ENCODE peak calls at places on chromosomes 6 and 20, in four cellular contexts. Y is HepG2, G is GM12878, J is H1. I is an unnamed sample.

GRCh38 chr6:141326426-141326825 is 806.3 kb upstream of the GJE1 start:
- DNase-seq in Y (peak), G (no peak), J (no peak), I (no peak)

GRCh38 chr6:32982702-32983492 is 14.5 kb downstream of the BRD2 start:
- DNase-seq in J (no peak), G (no peak), Y (no peak), I (no peak)

GRCh38 chr6:63904844-63905243 is 269.2 kb downstream of the PHF3 start:
- DNase-seq in G (no peak), Y (no peak), J (no peak), I (no peak)

GRCh38 chr6:5401845-5402738 is 140.8 kb downstream of the FARS2 start:
- DNase-seq in J (no peak), Y (peak), G (no peak), I (no peak)

GRCh38 chr6:3137057-3137777 is 18.7 kb downstream of the BPHL start:
- DNase-seq in Y (no peak), G (no peak), J (no peak), I (no peak)

GRCh38 chr6:115898246-115898645 is 162.4 kb downstream of the FRK start:
- DNase-seq in G (no peak), J (no peak), Y (no peak), I (no peak)

GRCh38 chr6:52335576-52335975 is 26.4 kb upstream of the PAQR8 start:
- DNase-seq in Y (no peak), G (no peak), J (no peak), I (no peak)

GRCh38 chr20:14134004-14134403 is 138.7 kb downstream of the MACROD2 start:
- DNase-seq in G (no peak), J (no peak), Y (no peak), I (no peak)

GRCh38 chr20:59821201-59821600 is 112.2 kb downstream of the SYCP2 start:
- DNase-seq in Y (no peak), J (no peak), G (no peak), I (no peak)

GRCh38 chr20:45343445-45343866 is 4.8 kb downstream of the SDC4 start:
- DNase-seq in J (no peak), G (no peak), Y (peak), I (no peak)
- H3K9ac ChIP-seq in J (no peak), G (no peak), Y (peak), I (peak)

DNA sequence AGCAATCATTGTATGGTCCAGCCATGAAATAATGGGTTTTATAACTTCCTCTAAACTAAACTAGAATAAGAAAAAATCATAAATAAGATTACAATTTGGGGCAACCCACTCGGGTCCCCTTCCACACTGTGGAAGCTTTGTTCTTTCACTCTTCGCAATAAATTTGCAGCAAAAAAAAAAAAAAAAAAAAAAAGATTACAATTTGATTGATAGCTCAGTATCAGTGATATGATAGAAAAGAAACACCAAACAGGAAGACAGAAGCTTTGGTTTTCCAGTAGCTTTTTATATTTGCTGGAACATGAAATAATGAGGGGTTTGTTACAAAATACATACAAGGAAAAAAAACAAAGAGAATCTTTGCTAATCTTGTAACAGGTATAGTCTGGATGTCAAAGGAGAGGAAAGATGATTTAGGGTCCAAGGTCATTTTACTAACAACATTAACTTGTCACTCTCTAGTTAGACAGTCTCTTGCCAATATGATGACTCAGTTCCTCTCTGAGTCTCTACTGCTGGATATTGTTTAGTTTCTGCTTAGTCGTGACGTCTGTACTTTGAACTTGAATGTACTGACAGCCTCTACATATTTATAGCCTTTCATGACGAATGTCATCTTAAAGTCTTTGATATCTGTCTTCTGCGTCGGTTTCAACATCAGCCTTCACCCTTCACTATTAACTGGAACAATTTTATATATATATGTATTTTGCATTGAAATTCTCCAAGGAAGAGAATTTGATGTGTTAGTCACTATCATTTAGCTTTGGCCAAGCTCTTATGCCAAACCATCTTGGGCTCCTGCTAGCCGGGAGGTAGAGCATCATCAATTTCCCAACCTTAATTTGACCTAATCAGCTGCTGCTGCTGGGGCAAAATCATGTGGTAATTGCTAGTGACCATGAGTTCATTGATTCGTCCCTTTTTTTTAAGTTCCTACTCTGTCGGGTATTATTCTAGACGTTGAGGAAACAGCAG is 213.1 kb upstream of the STXBP5 start:
- DNase-seq in Y (peak), J (no peak), G (no peak), I (no peak)
- TF ChIP-seq YY1 in Y (no peak), J (no peak), G (no peak), I (no peak)

GRCh38 chr6:72937160-72937559 is 288.1 kb downstream of the KHDC1L start:
- DNase-seq in G (no peak), J (no peak), Y (no peak), I (no peak)
- TF ChIP-seq SUZ12 in G (no peak), J (no peak), Y (no peak), I (no peak)

GRCh38 chr6:88868559-88868860 is 94.9 kb downstream of the RNGTT start:
- DNase-seq in J (no peak), Y (no peak), G (no peak), I (no peak)

GRCh38 chr6:88867841-88868558 is 95.4 kb downstream of the RNGTT start:
- DNase-seq in Y (no peak), J (no peak), G (no peak), I (no peak)

GRCh38 chr6:88871498-88871897 is 91.9 kb downstream of the RNGTT start:
- DNase-seq in Y (no peak), G (no peak), J (no peak), I (no peak)

GRCh38 chr6:88870728-88871330 is 92.6 kb downstream of the RNGTT start:
- DNase-seq in G (peak), Y (peak), J (no peak), I (peak)

GRCh38 chr6:88869263-88870023 is 94.0 kb downstream of the RNGTT start:
- DNase-seq in Y (no peak), G (no peak), J (no peak), I (no peak)
- H3K9ac ChIP-seq in Y (no peak), G (no peak), J (no peak), I (no peak)